ENCODE peak calls at places on chromosomes 16 and 17, in seven cellular contexts. One of them, this sample, is unnamed.

GRCh38 chr16:24423332-24423731 is 116.0 kb upstream of the RBBP6 start:
- DNase-seq in transverse colon: no peak
- DNase-seq in sigmoid colon: no peak
- DNase-seq in HCT116: no peak
- DNase-seq in HepG2: no peak
- DNase-seq in esophagus muscularis mucosa: no peak
- DNase-seq in GM23338: no peak
- DNase-seq in this sample: no peak

GRCh38 chr16:892536-893255 is 78.1 kb downstream of the LMF1 start:
- DNase-seq in HCT116: no peak
- DNase-seq in transverse colon: no peak
- DNase-seq in HepG2: no peak
- DNase-seq in GM23338: no peak
- DNase-seq in sigmoid colon: no peak
- DNase-seq in esophagus muscularis mucosa: no peak
- DNase-seq in this sample: no peak

GRCh38 chr17:596763-597644 is 117.6 kb downstream of the VPS53 start:
- DNase-seq in HepG2: no peak
- DNase-seq in transverse colon: no peak
- DNase-seq in GM23338: no peak
- DNase-seq in esophagus muscularis mucosa: no peak
- DNase-seq in sigmoid colon: no peak
- DNase-seq in HCT116: peak; percentile 75
- DNase-seq in this sample: no peak

GRCh38 chr16:79271583-79271982 is 329.0 kb downstream of the MAF start:
- DNase-seq in sigmoid colon: no peak
- DNase-seq in GM23338: no peak
- DNase-seq in transverse colon: no peak
- DNase-seq in esophagus muscularis mucosa: no peak
- DNase-seq in HCT116: no peak
- DNase-seq in HepG2: no peak
- DNase-seq in this sample: no peak

GRCh38 chr16:70391881-70392481 is 45.3 kb downstream of the DDX19A start:
- DNase-seq in GM23338: no peak
- DNase-seq in transverse colon: no peak
- DNase-seq in sigmoid colon: peak; percentile 82
- DNase-seq in HCT116: no peak
- DNase-seq in HepG2: no peak
- DNase-seq in esophagus muscularis mucosa: no peak
- DNase-seq in this sample: no peak

GRCh38 chr17:70369296-70369855 is 200.0 kb downstream of the KCNJ2 start:
- DNase-seq in GM23338: no peak
- DNase-seq in sigmoid colon: no peak
- DNase-seq in HCT116: no peak
- DNase-seq in esophagus muscularis mucosa: no peak
- DNase-seq in HepG2: no peak
- DNase-seq in transverse colon: no peak
- DNase-seq in this sample: no peak

GRCh38 chr16:4615389-4616046 is 830 bp upstream of the UBALD1 start:
- DNase-seq in sigmoid colon: no peak
- DNase-seq in transverse colon: peak; percentile 37
- DNase-seq in esophagus muscularis mucosa: no peak
- DNase-seq in GM23338: no peak
- DNase-seq in HCT116: no peak
- DNase-seq in HepG2: no peak
- DNase-seq in this sample: no peak

GRCh38 chr16:83932955-83933673 is 19.9 kb upstream of the OSGIN1 start:
- DNase-seq in GM23338: no peak
- DNase-seq in sigmoid colon: no peak
- DNase-seq in HCT116: no peak
- DNase-seq in esophagus muscularis mucosa: no peak
- DNase-seq in transverse colon: no peak
- DNase-seq in HepG2: no peak
- DNase-seq in this sample: no peak

GRCh38 chr17:67435122-67435521 is 58.0 kb downstream of the PITPNC1 start:
- DNase-seq in HepG2: peak; percentile 10
- DNase-seq in esophagus muscularis mucosa: no peak
- DNase-seq in transverse colon: peak; percentile 40
- DNase-seq in GM23338: no peak
- DNase-seq in sigmoid colon: no peak
- DNase-seq in HCT116: no peak
- DNase-seq in this sample: peak; percentile 34

GRCh38 chr17:73089322-73089721 is 3.2 kb downstream of the SLC39A11 start:
- DNase-seq in HepG2: no peak
- DNase-seq in sigmoid colon: no peak
- DNase-seq in esophagus muscularis mucosa: no peak
- DNase-seq in HCT116: no peak
- DNase-seq in GM23338: no peak
- DNase-seq in transverse colon: no peak
- DNase-seq in this sample: no peak

GRCh38 chr17:75549246-75550138 is 24.0 kb downstream of the LLGL2 start:
- DNase-seq in HCT116: peak; percentile 63
- DNase-seq in GM23338: peak; percentile 82
- DNase-seq in esophagus muscularis mucosa: no peak
- DNase-seq in transverse colon: peak; percentile 87
- DNase-seq in HepG2: peak; percentile 89
- DNase-seq in sigmoid colon: no peak
- DNase-seq in this sample: peak; percentile 94

GRCh38 chr16:77212736-77213541 is 13.7 kb downstream of the SYCE1L start:
- DNase-seq in sigmoid colon: peak; percentile 78
- DNase-seq in GM23338: peak; percentile 84
- DNase-seq in HepG2: no peak
- DNase-seq in HCT116: no peak
- DNase-seq in esophagus muscularis mucosa: no peak
- DNase-seq in transverse colon: peak; percentile 75
- DNase-seq in this sample: peak; percentile 62

GRCh38 chr16:58506241-58507194 is 6.6 kb downstream of the NDRG4 start:
- DNase-seq in sigmoid colon: peak; percentile 54
- DNase-seq in HepG2: no peak
- DNase-seq in esophagus muscularis mucosa: no peak
- DNase-seq in transverse colon: no peak
- DNase-seq in GM23338: no peak
- DNase-seq in HCT116: no peak
- DNase-seq in this sample: peak; percentile 24

GRCh38 chr17:42698736-42699414 is 16.5 kb downstream of the CNTNAP1 start:
- DNase-seq in sigmoid colon: no peak
- DNase-seq in GM23338: no peak
- DNase-seq in HepG2: no peak
- DNase-seq in HCT116: no peak
- DNase-seq in transverse colon: no peak
- DNase-seq in esophagus muscularis mucosa: no peak
- DNase-seq in this sample: no peak

GRCh38 chr16:58499615-58500328 is at the start of gene NDRG4:
- DNase-seq in esophagus muscularis mucosa: no peak
- DNase-seq in GM23338: peak; percentile 95
- DNase-seq in transverse colon: peak; percentile 40
- DNase-seq in HCT116: peak; percentile 83
- DNase-seq in sigmoid colon: peak; percentile 75
- DNase-seq in HepG2: peak; percentile 81
- DNase-seq in this sample: peak; percentile 49

GRCh38 chr17:7562208-7562605 is 488 bp downstream of the SENP3 start:
- DNase-seq in HCT116: no peak
- DNase-seq in GM23338: peak; percentile 64
- DNase-seq in HepG2: no peak
- DNase-seq in esophagus muscularis mucosa: no peak
- DNase-seq in transverse colon: no peak
- DNase-seq in sigmoid colon: no peak
- DNase-seq in this sample: no peak

GRCh38 chr17:7559307-7560171 is 989 bp downstream of the TNFSF13 start:
- DNase-seq in HepG2: no peak
- DNase-seq in GM23338: no peak
- DNase-seq in transverse colon: peak; percentile 74
- DNase-seq in esophagus muscularis mucosa: no peak
- DNase-seq in HCT116: no peak
- DNase-seq in sigmoid colon: no peak
- DNase-seq in this sample: peak; percentile 79

GRCh38 chr17:7560172-7561027 is 1.3 kb upstream of the SENP3 start:
- DNase-seq in transverse colon: peak; percentile 87
- DNase-seq in HepG2: peak; percentile 64
- DNase-seq in esophagus muscularis mucosa: no peak
- DNase-seq in GM23338: peak; percentile 94
- DNase-seq in sigmoid colon: peak; percentile 86
- DNase-seq in HCT116: no peak
- DNase-seq in this sample: peak; percentile 81

GRCh38 chr17:7561589-7562207 is at the start of gene SENP3:
- DNase-seq in esophagus muscularis mucosa: peak; percentile 95
- DNase-seq in transverse colon: peak; percentile 93
- DNase-seq in sigmoid colon: peak; percentile 96
- DNase-seq in HepG2: peak; percentile 77
- DNase-seq in HCT116: peak; percentile 73
- DNase-seq in GM23338: peak; percentile 94
- DNase-seq in this sample: peak; percentile 92

DNA sequence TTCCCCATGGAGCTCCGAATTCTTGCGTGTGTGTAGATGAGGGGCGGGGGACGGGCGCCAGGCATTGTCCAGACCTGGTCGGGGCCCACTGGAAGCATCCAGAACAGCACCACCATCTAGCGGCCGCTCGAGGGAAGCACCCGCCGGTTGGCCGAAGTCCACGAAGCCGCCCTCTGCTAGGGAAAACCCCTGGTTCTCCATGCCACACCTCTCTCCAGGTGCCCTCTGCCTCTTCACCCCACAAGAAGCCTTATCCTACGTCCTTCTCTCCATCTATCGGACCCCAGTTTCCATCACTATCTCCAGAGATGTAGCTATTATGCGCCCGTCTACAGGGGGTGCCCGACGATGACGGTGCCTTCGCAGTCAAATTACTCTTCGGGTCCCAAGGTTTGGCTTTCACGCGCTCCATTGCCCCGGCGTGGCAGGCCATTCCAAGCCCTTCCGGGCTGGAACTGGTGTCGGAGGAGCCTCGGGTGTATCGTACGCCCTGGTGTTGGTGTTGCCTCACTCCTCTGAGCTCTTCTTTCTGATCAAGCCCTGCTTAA is 617 bp upstream of the SENP3 start:
- DNase-seq in sigmoid colon: peak; percentile 98
- DNase-seq in transverse colon: peak; percentile 97
- DNase-seq in GM23338: peak; percentile 95
- DNase-seq in esophagus muscularis mucosa: peak; percentile 98
- DNase-seq in HepG2: peak; percentile 77
- DNase-seq in HCT116: peak; percentile 71
- DNase-seq in this sample: peak; percentile 96
- TF ChIP-seq POLR2AphosphoS5 in sigmoid colon: peak; percentile 43
- TF ChIP-seq POLR2AphosphoS5 in transverse colon: peak; percentile 38
- TF ChIP-seq POLR2AphosphoS5 in GM23338: no peak
- TF ChIP-seq POLR2AphosphoS5 in esophagus muscularis mucosa: no peak
- TF ChIP-seq POLR2AphosphoS5 in HepG2: no peak
- TF ChIP-seq POLR2AphosphoS5 in HCT116: peak; percentile 45
- TF ChIP-seq POLR2AphosphoS5 in this sample: peak; percentile 64

GRCh38 chr16:49700222-49700927 is 155.5 kb downstream of the ZNF423 start:
- DNase-seq in GM23338: peak; percentile 60
- DNase-seq in HCT116: no peak
- DNase-seq in esophagus muscularis mucosa: no peak
- DNase-seq in transverse colon: no peak
- DNase-seq in HepG2: no peak
- DNase-seq in sigmoid colon: peak; percentile 77
- DNase-seq in this sample: no peak

GRCh38 chr16:49701867-49702494 is 153.9 kb downstream of the ZNF423 start:
- DNase-seq in transverse colon: peak; percentile 27
- DNase-seq in HCT116: no peak
- DNase-seq in HepG2: no peak
- DNase-seq in GM23338: peak; percentile 83
- DNase-seq in esophagus muscularis mucosa: no peak
- DNase-seq in sigmoid colon: peak; percentile 88
- DNase-seq in this sample: no peak

GRCh38 chr16:49698931-49699715 is 156.8 kb downstream of the ZNF423 start:
- DNase-seq in HepG2: no peak
- DNase-seq in HCT116: no peak
- DNase-seq in transverse colon: no peak
- DNase-seq in sigmoid colon: peak; percentile 79
- DNase-seq in esophagus muscularis mucosa: no peak
- DNase-seq in GM23338: peak; percentile 34
- DNase-seq in this sample: no peak

GRCh38 chr16:49699718-49700117 is 156.2 kb downstream of the ZNF423 start:
- DNase-seq in HCT116: no peak
- DNase-seq in esophagus muscularis mucosa: no peak
- DNase-seq in transverse colon: no peak
- DNase-seq in GM23338: no peak
- DNase-seq in sigmoid colon: no peak
- DNase-seq in HepG2: no peak
- DNase-seq in this sample: no peak

GRCh38 chr16:49700928-49701685 is 154.8 kb downstream of the ZNF423 start:
- DNase-seq in HepG2: no peak
- DNase-seq in transverse colon: no peak
- DNase-seq in GM23338: peak; percentile 36
- DNase-seq in sigmoid colon: no peak
- DNase-seq in esophagus muscularis mucosa: no peak
- DNase-seq in HCT116: no peak
- DNase-seq in this sample: no peak
- H3K4me1 ChIP-seq in HepG2: no peaks in the 10 kb centered on the region
- H3K4me1 ChIP-seq in transverse colon: peaks cover 26% of the 10 kb centered on the region
- H3K4me1 ChIP-seq in GM23338: peaks cover 88% of the 10 kb centered on the region
- H3K4me1 ChIP-seq in sigmoid colon: peaks cover 18% of the 10 kb centered on the region
- H3K4me1 ChIP-seq in esophagus muscularis mucosa: peaks cover 56% of the 10 kb centered on the region
- H3K4me1 ChIP-seq in HCT116: peaks cover 5% of the 10 kb centered on the region
- H3K4me1 ChIP-seq in this sample: no peaks in the 10 kb centered on the region

GRCh38 chr17:14919049-14919545 is 346.0 kb downstream of the PMP22 start:
- DNase-seq in HCT116: no peak
- DNase-seq in sigmoid colon: no peak
- DNase-seq in transverse colon: no peak
- DNase-seq in HepG2: no peak
- DNase-seq in esophagus muscularis mucosa: no peak
- DNase-seq in GM23338: peak; percentile 29
- DNase-seq in this sample: no peak
- H3K27me3 ChIP-seq in HCT116: no peaks in the 10 kb centered on the region
- H3K27me3 ChIP-seq in sigmoid colon: peaks cover 5% of the 10 kb centered on the region
- H3K27me3 ChIP-seq in transverse colon: no peaks in the 10 kb centered on the region
- H3K27me3 ChIP-seq in HepG2: no peaks in the 10 kb centered on the region
- H3K27me3 ChIP-seq in esophagus muscularis mucosa: no peaks in the 10 kb centered on the region
- H3K27me3 ChIP-seq in GM23338: no peaks in the 10 kb centered on the region
- H3K27me3 ChIP-seq in this sample: no peaks in the 10 kb centered on the region

DNA sequence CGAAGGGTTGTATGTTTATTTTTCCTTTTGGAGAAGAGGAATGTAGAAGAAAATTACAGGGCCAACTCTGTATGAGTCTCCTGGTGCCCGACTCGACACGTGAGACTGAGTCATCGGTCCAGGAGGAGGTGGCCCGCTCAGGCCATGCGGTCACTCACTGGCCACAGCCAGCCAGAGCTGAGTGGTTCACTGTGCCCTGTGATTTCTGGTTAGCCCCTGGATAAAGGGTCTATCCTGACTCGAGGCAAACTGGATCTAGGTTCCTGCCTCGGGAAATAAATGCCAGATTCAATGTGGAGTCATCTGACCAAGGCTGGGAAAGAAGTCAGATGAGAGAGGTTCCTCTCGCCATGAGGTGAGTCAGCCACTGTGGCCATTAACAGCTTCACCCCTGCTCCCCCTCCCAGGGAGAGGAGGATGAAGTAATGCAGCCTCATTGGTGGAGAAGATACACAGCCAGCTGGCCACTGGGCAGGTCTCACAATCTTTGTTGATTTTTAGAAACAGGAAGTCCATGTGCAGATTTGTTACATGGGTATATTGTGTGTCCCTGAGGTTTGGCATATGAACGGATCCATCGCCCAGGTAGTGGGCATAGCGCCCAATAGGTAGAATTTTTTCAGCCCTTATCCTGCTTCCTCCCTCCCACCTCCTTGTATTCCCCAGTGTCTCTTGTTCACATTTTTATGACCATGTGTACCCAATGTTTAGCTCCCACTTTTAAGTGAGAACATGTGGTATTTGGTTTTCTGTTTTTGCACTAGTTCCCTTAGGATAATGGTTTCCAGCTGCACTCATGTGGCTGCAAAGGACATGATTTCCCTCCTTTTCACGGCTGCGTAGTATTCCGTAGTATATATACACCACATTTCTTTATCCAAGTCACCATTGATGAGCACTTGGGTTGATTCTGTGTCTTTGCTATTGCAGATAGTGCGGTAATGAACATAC is 21.7 kb upstream of the USP36 start:
- DNase-seq in sigmoid colon: peak; percentile 96
- DNase-seq in HepG2: peak; percentile 62
- DNase-seq in GM23338: no peak
- DNase-seq in esophagus muscularis mucosa: peak; percentile 97
- DNase-seq in HCT116: peak; percentile 92
- DNase-seq in transverse colon: peak; percentile 73
- DNase-seq in this sample: peak; percentile 76
- TF ChIP-seq POLR2AphosphoS5 in sigmoid colon: peak; percentile 78
- TF ChIP-seq POLR2AphosphoS5 in HepG2: no peak
- TF ChIP-seq POLR2AphosphoS5 in GM23338: no peak
- TF ChIP-seq POLR2AphosphoS5 in esophagus muscularis mucosa: peak; percentile 77
- TF ChIP-seq POLR2AphosphoS5 in HCT116: peak; percentile 76
- TF ChIP-seq POLR2AphosphoS5 in transverse colon: peak; percentile 57
- TF ChIP-seq POLR2AphosphoS5 in this sample: peak; percentile 86

This sample was measured in stomach.